ENCODE peak calls at places on chromosomes 6 and 20, in four cellular contexts. P, W, A and M are unnamed samples.

GRCh38 chr20:64131406-64131805 is 24.0 kb upstream of the NPBWR2 start:
- DNase-seq in P (no peak), W (no peak), A (peak; percentile 18), M (no peak)

GRCh38 chr6:37913210-37913609 is 93.7 kb downstream of the ZFAND3 start:
- DNase-seq in P (no peak), W (no peak), A (no peak), M (no peak)

GRCh38 chr6:13496508-13497180 is 9.2 kb upstream of the GFOD1 start:
- DNase-seq in P (peak; percentile 53), W (no peak), A (no peak), M (no peak)

GRCh38 chr20:61801065-61801360 is 264.7 kb downstream of the TAF4 start:
- DNase-seq in P (no peak), W (no peak), A (peak; percentile 19), M (no peak)

GRCh38 chr6:130167655-130168054 is 55.1 kb downstream of the SAMD3 start:
- DNase-seq in P (no peak), W (no peak), A (no peak), M (no peak)

GRCh38 chr20:58349586-58349985 is 39.4 kb upstream of the VAPB start:
- DNase-seq in P (no peak), W (no peak), A (no peak), M (no peak)

GRCh38 chr20:709864-710761 is 34.5 kb upstream of the SCRT2 start:
- DNase-seq in P (no peak), W (no peak), A (peak; percentile 81), M (no peak)

GRCh38 chr6:37068523-37069270 is 63.2 kb downstream of the FGD2 start:
- DNase-seq in P (no peak), W (no peak), A (no peak), M (no peak)

GRCh38 chr20:58457083-58457680 is 58.0 kb downstream of the APCDD1L start:
- DNase-seq in P (no peak), W (no peak), A (no peak), M (no peak)

GRCh38 chr6:90284745-90285481 is 11.7 kb downstream of the BACH2 start:
- DNase-seq in P (peak; percentile 87), W (no peak), A (no peak), M (no peak)

GRCh38 chr20:1033751-1034419 is 31.8 kb upstream of the RSPO4 start:
- DNase-seq in P (no peak), W (no peak), A (no peak), M (no peak)

GRCh38 chr6:142542704-142543233 is 241.0 kb downstream of the ADGRG6 start:
- DNase-seq in P (no peak), W (no peak), A (no peak), M (no peak)

GRCh38 chr20:62677678-62678077 is 31.0 kb upstream of the NTSR1 start:
- DNase-seq in P (no peak), W (no peak), A (no peak), M (no peak)

GRCh38 chr20:17542993-17543412 is 11.8 kb upstream of the BFSP1 start:
- DNase-seq in P (peak; percentile 67), W (no peak), A (no peak), M (no peak)

GRCh38 chr6:147806697-147807096 is 298.2 kb downstream of the SAMD5 start:
- DNase-seq in P (no peak), W (no peak), A (no peak), M (no peak)

GRCh38 chr6:130776287-130776925 is 50.8 kb upstream of the SMLR1 start:
- DNase-seq in P (no peak), W (no peak), A (no peak), M (no peak)

GRCh38 chr6:67345946-67346345 is 1289.1 kb upstream of the ADGRB3 start:
- DNase-seq in P (no peak), W (no peak), A (no peak), M (no peak)

GRCh38 chr20:54624701-54625472 is 149.5 kb downstream of the DOK5 start:
- DNase-seq in P (no peak), W (no peak), A (peak; percentile 56), M (no peak)

GRCh38 chr6:158143700-158144099 is 24.4 kb downstream of the SERAC1 start:
- DNase-seq in P (no peak), W (no peak), A (no peak), M (no peak)

GRCh38 chr20:48187891-48188290 is 402.6 kb upstream of the SULF2 start:
- DNase-seq in P (no peak), W (no peak), A (no peak), M (no peak)

GRCh38 chr20:58447733-58448391 is 58.8 kb downstream of the VAPB start:
- DNase-seq in P (peak; percentile 66), W (peak; percentile 33), A (peak; percentile 71), M (no peak)

GRCh38 chr20:57650266-57650665 is 30.0 kb upstream of the ZBP1 start:
- DNase-seq in P (no peak), W (no peak), A (no peak), M (no peak)

GRCh38 chr20:58012731-58013510 is 215.5 kb downstream of the ANKRD60 start:
- DNase-seq in P (peak; percentile 14), W (no peak), A (no peak), M (peak; percentile 32)

GRCh38 chr6:21310736-21311135 is 282.8 kb upstream of the SOX4 start:
- DNase-seq in P (no peak), W (no peak), A (no peak), M (no peak)

GRCh38 chr6:155316419-155316818 is 2.1 kb upstream of the TFB1M start:
- DNase-seq in P (no peak), W (no peak), A (no peak), M (no peak)

GRCh38 chr20:43563429-43563828 is 4.6 kb downstream of the SGK2 start:
- DNase-seq in P (no peak), W (no peak), A (no peak), M (no peak)

GRCh38 chr20:43563991-43564390 is 5.2 kb downstream of the SGK2 start:
- DNase-seq in P (no peak), W (no peak), A (no peak), M (no peak)

GRCh38 chr20:43565758-43566104 is 6.9 kb downstream of the SGK2 start:
- DNase-seq in P (no peak), W (no peak), A (no peak), M (no peak)

GRCh38 chr20:43564993-43565757 is 6.3 kb downstream of the SGK2 start:
- DNase-seq in P (no peak), W (no peak), A (no peak), M (no peak)

DNA sequence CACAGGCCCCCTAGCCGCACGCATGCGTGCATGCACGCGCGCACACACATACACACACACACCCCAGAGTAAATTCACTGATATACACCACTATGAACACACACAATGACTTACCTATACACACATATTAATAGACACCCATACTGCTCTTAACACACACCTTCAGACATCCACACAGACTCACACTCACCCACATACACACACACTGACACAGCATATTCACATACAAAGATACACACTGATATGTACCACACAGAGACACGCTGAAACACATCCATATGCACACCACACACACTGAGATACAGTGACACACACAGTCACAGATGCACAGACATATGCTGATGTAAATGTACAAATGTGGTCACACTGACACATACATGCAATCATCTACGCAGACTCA is 5.6 kb downstream of the SGK2 start:
- DNase-seq in P (no peak), W (no peak), A (no peak), M (no peak)
- TF ChIP-seq CTCF in P (no peak), W (no peak), A (no peak), M (no peak)

GRCh38 chr20:23018432-23018831 is 16.7 kb upstream of the SSTR4 start:
- DNase-seq in P (no peak), W (no peak), A (no peak), M (no peak)
- TF ChIP-seq CTCF in P (no peak), W (no peak), A (no peak), M (no peak)

DNA sequence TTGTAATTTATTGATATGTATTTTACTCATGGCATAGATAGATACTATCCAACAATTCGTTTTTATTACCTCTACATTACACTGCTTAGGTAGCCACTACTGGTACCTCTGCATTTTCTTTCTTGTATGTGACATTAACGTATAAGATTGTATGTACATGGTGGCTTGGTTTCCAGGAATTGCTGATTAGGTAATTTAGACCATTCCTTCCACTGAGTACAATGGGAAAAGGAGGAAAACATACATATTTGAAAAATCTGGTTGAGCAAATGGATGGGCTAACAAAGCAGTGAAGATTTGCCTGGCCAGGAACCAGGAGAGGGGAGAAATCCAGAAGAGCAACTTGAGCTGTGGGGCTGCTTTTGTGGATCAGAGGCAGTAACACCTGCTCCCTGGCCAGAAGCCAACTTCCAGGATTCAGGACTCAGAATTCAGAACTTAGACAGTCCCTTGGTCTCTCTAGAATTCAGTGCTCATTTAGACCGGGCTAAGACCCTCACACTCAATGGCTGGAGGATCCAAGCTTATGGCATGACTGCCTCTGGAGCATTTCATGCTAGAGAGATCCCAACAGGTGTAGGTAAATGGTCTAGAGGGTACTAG is 17.9 kb upstream of the MICB start:
- DNase-seq in P (no peak), W (no peak), A (no peak), M (no peak)
- TF ChIP-seq CTCF in P (no peak), W (no peak), A (no peak), M (no peak)

DNA sequence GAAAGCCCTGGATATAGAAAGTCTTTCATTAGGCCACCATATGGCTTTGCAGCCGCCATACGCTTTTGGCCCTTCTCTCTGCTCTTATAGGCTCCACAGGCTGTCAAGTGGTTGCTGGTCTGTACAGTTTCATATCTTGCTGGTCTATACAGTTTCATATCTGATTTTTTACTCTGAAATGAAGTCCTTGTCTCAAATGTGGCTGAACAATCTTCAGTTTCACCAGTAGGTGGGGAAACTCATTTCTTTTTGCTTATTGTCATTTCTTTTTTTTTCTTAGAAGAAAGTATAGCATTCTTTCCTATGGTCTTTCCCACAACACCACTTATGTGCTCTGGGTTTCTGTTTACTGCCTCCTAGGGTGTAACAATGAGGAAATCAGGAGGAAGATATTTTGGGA is 771.4 kb upstream of the MMS22L start:
- DNase-seq in P (no peak), W (no peak), A (no peak), M (no peak)
- TF ChIP-seq CTCF in P (no peak), W (no peak), A (peak; percentile 59), M (peak; percentile 70)

GRCh38 chr6:167090171-167090570 is 32.7 kb upstream of the CCR6 start:
- DNase-seq in P (no peak), W (no peak), A (no peak), M (no peak)
- TF ChIP-seq CTCF in P (no peak), W (no peak), A (no peak), M (no peak)

DNA sequence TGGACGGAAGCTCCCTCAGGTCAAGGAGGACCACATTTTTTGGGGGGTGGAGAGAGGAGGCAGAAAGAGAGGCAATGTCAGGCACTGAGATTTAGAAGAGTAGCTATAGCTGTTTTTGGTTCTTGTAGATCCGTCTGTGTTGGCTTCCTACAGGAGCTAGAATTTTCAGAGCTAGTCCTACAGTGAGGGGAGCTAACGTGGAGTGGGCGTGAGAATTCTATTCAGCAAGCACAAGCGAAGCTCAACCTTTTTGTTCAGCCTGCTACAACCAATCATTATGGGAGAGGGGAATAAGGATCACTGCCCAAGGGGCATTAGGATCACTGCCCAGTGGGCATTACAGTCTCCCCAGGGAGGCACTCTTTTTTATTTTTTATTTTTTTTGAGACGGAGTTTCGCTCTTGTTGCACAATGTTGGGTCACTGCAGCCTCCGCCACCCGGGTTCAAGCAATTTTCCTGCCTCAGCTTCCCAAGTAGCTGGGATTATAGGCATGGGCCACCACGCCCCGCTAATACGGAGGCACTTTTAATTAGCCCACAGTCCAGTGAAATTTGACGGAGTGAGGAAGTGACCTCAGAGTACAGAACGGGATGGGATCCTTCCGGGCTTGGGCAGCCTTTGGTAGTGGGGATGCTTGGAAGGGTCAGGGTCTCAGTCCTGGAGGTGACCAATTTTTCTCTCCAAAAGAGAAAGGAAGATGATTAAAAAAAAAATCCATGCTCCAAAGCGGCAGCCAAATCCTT is 1.1 kb upstream of the PANK2 start:
- DNase-seq in P (no peak), W (no peak), A (peak; percentile 34), M (no peak)
- TF ChIP-seq CTCF in P (no peak), W (no peak), A (no peak), M (no peak)